ENCODE peak calls at places on chromosomes 4 and X, in ten cellular contexts. One of them, this sample, is unnamed.

GRCh38 chrX:19661977-19662376 is 146.7 kb upstream of the MAP3K15 start:
- DNase-seq in A673: no peak
- DNase-seq in astrocyte of the cerebellum: no peak
- DNase-seq in Panc1: no peak
- DNase-seq in nephron progenitor cell: no peak
- DNase-seq in GM10248: no peak
- DNase-seq in omental fat pad: no peak
- DNase-seq in IMR-90: peak
- DNase-seq in Caco-2: no peak
- DNase-seq in WTC11: no peak
- DNase-seq in this sample: no peak

GRCh38 chr4:140876597-140877364 is 120.6 kb upstream of the TBC1D9 start:
- DNase-seq in Caco-2: no peak
- DNase-seq in astrocyte of the cerebellum: peak
- DNase-seq in Panc1: no peak
- DNase-seq in omental fat pad: no peak
- DNase-seq in A673: no peak
- DNase-seq in nephron progenitor cell: no peak
- DNase-seq in WTC11: no peak
- DNase-seq in GM10248: no peak
- DNase-seq in IMR-90: peak
- DNase-seq in this sample: no peak

GRCh38 chr4:187006189-187006618 is 282.5 kb upstream of the FAT1 start:
- DNase-seq in GM10248: no peak
- DNase-seq in IMR-90: peak
- DNase-seq in nephron progenitor cell: no peak
- DNase-seq in WTC11: no peak
- DNase-seq in A673: no peak
- DNase-seq in Panc1: no peak
- DNase-seq in astrocyte of the cerebellum: peak
- DNase-seq in omental fat pad: no peak
- DNase-seq in Caco-2: no peak
- DNase-seq in this sample: no peak

GRCh38 chrX:136065044-136065671 is 79.9 kb downstream of the SLC9A6 start:
- DNase-seq in Caco-2: no peak
- DNase-seq in A673: peak
- DNase-seq in IMR-90: peak
- DNase-seq in astrocyte of the cerebellum: no peak
- DNase-seq in WTC11: no peak
- DNase-seq in Panc1: no peak
- DNase-seq in GM10248: no peak
- DNase-seq in omental fat pad: no peak
- DNase-seq in nephron progenitor cell: peak
- DNase-seq in this sample: no peak

GRCh38 chrX:45743081-45743533 is 542.4 kb upstream of the DIPK2B start:
- DNase-seq in astrocyte of the cerebellum: no peak
- DNase-seq in IMR-90: peak
- DNase-seq in omental fat pad: no peak
- DNase-seq in GM10248: no peak
- DNase-seq in WTC11: peak
- DNase-seq in A673: peak
- DNase-seq in Panc1: no peak
- DNase-seq in Caco-2: peak
- DNase-seq in nephron progenitor cell: no peak
- DNase-seq in this sample: peak

GRCh38 chrX:10415704-10416001 is 204.7 kb downstream of the MID1 start:
- DNase-seq in omental fat pad: no peak
- DNase-seq in Caco-2: no peak
- DNase-seq in Panc1: no peak
- DNase-seq in astrocyte of the cerebellum: peak
- DNase-seq in GM10248: no peak
- DNase-seq in nephron progenitor cell: no peak
- DNase-seq in A673: no peak
- DNase-seq in IMR-90: peak
- DNase-seq in WTC11: no peak
- DNase-seq in this sample: no peak

GRCh38 chr4:112521123-112522116 is 5.4 kb upstream of the NEUROG2 start:
- DNase-seq in nephron progenitor cell: peak
- DNase-seq in A673: no peak
- DNase-seq in GM10248: no peak
- DNase-seq in Caco-2: no peak
- DNase-seq in WTC11: peak
- DNase-seq in omental fat pad: no peak
- DNase-seq in IMR-90: no peak
- DNase-seq in Panc1: no peak
- DNase-seq in astrocyte of the cerebellum: no peak
- DNase-seq in this sample: no peak

GRCh38 chrX:121641560-121641959 is 594.1 kb downstream of the GLUD2 start:
- DNase-seq in WTC11: no peak
- DNase-seq in Panc1: no peak
- DNase-seq in Caco-2: no peak
- DNase-seq in GM10248: no peak
- DNase-seq in nephron progenitor cell: no peak
- DNase-seq in omental fat pad: no peak
- DNase-seq in A673: peak
- DNase-seq in IMR-90: peak
- DNase-seq in astrocyte of the cerebellum: peak
- DNase-seq in this sample: no peak

GRCh38 chrX:110442631-110443030 is 84.0 kb downstream of the RTL9 start:
- DNase-seq in astrocyte of the cerebellum: no peak
- DNase-seq in nephron progenitor cell: peak
- DNase-seq in omental fat pad: no peak
- DNase-seq in WTC11: peak
- DNase-seq in IMR-90: peak
- DNase-seq in Caco-2: peak
- DNase-seq in Panc1: no peak
- DNase-seq in GM10248: no peak
- DNase-seq in A673: peak
- DNase-seq in this sample: peak

GRCh38 chrX:17459596-17459995 is 84.6 kb downstream of the NHS start:
- DNase-seq in Caco-2: no peak
- DNase-seq in omental fat pad: no peak
- DNase-seq in IMR-90: peak
- DNase-seq in astrocyte of the cerebellum: peak
- DNase-seq in A673: no peak
- DNase-seq in WTC11: no peak
- DNase-seq in Panc1: no peak
- DNase-seq in GM10248: no peak
- DNase-seq in nephron progenitor cell: no peak
- DNase-seq in this sample: no peak

GRCh38 chr4:159292137-159292896 is 189.4 kb downstream of the RAPGEF2 start:
- DNase-seq in WTC11: peak
- DNase-seq in omental fat pad: no peak
- DNase-seq in Caco-2: no peak
- DNase-seq in Panc1: no peak
- DNase-seq in nephron progenitor cell: no peak
- DNase-seq in A673: no peak
- DNase-seq in astrocyte of the cerebellum: no peak
- DNase-seq in IMR-90: no peak
- DNase-seq in GM10248: no peak
- DNase-seq in this sample: no peak
- TF ChIP-seq CTCF in WTC11: no peak
- TF ChIP-seq CTCF in omental fat pad: no peak
- TF ChIP-seq CTCF in Caco-2: peak
- TF ChIP-seq CTCF in Panc1: no peak
- TF ChIP-seq CTCF in nephron progenitor cell: no peak
- TF ChIP-seq CTCF in A673: peak
- TF ChIP-seq CTCF in astrocyte of the cerebellum: no peak
- TF ChIP-seq CTCF in IMR-90: no peak
- TF ChIP-seq CTCF in GM10248: no peak
- TF ChIP-seq CTCF in this sample: no peak

GRCh38 chr4:28373601-28374000 is 1513.0 kb downstream of the STIM2 start:
- DNase-seq in IMR-90: peak
- DNase-seq in GM10248: no peak
- DNase-seq in nephron progenitor cell: no peak
- DNase-seq in astrocyte of the cerebellum: no peak
- DNase-seq in WTC11: no peak
- DNase-seq in A673: no peak
- DNase-seq in omental fat pad: no peak
- DNase-seq in Panc1: no peak
- DNase-seq in Caco-2: no peak
- DNase-seq in this sample: no peak

DNA sequence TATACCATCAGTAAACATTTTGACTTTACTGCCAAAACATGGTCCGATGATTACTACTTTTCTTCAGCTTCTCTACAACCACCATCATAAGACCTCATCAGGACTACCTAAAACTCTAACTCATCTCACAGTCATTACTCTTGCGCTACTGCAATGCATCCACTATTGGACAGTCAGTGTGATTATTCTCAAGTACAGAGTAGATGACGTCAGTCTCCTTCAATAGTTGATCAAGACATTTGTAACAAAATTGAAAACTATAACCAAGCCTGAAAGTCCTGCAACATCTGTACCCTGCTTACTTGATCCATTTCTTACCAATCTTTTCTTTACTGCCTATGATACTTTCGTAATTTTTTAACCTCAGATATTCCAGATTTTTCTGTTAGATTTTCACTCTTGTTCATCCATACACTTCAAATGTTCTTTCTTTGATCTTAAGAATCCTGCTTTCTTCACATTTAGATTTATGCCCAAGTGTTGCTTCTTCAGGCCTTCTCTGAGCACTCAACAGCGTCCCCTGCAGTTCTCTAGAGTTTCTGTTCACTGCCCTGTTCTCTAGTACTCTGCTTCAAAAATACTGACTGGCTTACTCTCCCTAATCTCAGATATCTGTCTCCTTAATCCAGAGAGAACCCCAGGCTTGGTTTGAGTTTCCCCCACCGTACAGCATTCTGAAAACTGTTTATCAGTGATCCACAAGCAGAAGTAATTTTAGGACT is 1517.6 kb downstream of the STIM2 start:
- DNase-seq in WTC11: peak
- DNase-seq in nephron progenitor cell: no peak
- DNase-seq in omental fat pad: no peak
- DNase-seq in IMR-90: no peak
- DNase-seq in Caco-2: no peak
- DNase-seq in GM10248: no peak
- DNase-seq in A673: no peak
- DNase-seq in astrocyte of the cerebellum: no peak
- DNase-seq in Panc1: no peak
- DNase-seq in this sample: no peak
- TF ChIP-seq CTCF in WTC11: peak
- TF ChIP-seq CTCF in nephron progenitor cell: no peak
- TF ChIP-seq CTCF in omental fat pad: no peak
- TF ChIP-seq CTCF in IMR-90: no peak
- TF ChIP-seq CTCF in Caco-2: no peak
- TF ChIP-seq CTCF in GM10248: no peak
- TF ChIP-seq CTCF in A673: no peak
- TF ChIP-seq CTCF in astrocyte of the cerebellum: no peak
- TF ChIP-seq CTCF in Panc1: no peak
- TF ChIP-seq CTCF in this sample: no peak

DNA sequence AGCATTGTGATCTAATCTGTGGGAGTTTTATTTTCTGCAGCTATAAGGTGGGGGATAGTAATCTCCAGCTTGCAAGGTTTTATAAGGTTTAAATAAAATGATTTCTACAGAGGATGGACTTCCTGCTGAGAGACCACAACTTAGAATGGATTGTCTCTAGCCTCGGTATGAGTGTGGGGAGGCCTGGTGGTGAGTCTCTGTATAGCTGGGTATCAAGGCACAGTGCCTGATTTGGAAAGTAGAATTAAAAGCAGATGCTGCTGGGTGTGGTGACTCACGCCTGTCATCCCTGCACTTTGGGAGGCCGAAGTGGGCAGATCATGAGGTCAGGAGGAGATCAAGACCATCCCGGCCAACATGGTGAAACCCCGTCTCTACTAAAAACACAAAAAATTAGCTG is 162.0 kb upstream of the GATB start:
- DNase-seq in omental fat pad: no peak
- DNase-seq in astrocyte of the cerebellum: no peak
- DNase-seq in nephron progenitor cell: no peak
- DNase-seq in Caco-2: no peak
- DNase-seq in GM10248: no peak
- DNase-seq in Panc1: no peak
- DNase-seq in IMR-90: no peak
- DNase-seq in WTC11: no peak
- DNase-seq in A673: peak
- DNase-seq in this sample: no peak
- TF ChIP-seq CTCF in omental fat pad: no peak
- TF ChIP-seq CTCF in astrocyte of the cerebellum: no peak
- TF ChIP-seq CTCF in nephron progenitor cell: no peak
- TF ChIP-seq CTCF in Caco-2: no peak
- TF ChIP-seq CTCF in GM10248: no peak
- TF ChIP-seq CTCF in Panc1: no peak
- TF ChIP-seq CTCF in IMR-90: no peak
- TF ChIP-seq CTCF in WTC11: no peak
- TF ChIP-seq CTCF in A673: no peak
- TF ChIP-seq CTCF in this sample: no peak

GRCh38 chr4:113762851-113763172 is 1.3 kb upstream of the CAMK2D start:
- DNase-seq in A673: no peak
- DNase-seq in astrocyte of the cerebellum: no peak
- DNase-seq in IMR-90: no peak
- DNase-seq in nephron progenitor cell: no peak
- DNase-seq in Panc1: no peak
- DNase-seq in omental fat pad: no peak
- DNase-seq in WTC11: no peak
- DNase-seq in GM10248: no peak
- DNase-seq in Caco-2: no peak
- DNase-seq in this sample: no peak
- TF ChIP-seq CTCF in A673: no peak
- TF ChIP-seq CTCF in astrocyte of the cerebellum: no peak
- TF ChIP-seq CTCF in IMR-90: no peak
- TF ChIP-seq CTCF in nephron progenitor cell: no peak
- TF ChIP-seq CTCF in Panc1: no peak
- TF ChIP-seq CTCF in omental fat pad: no peak
- TF ChIP-seq CTCF in WTC11: no peak
- TF ChIP-seq CTCF in GM10248: no peak
- TF ChIP-seq CTCF in Caco-2: no peak
- TF ChIP-seq CTCF in this sample: no peak

GRCh38 chrX:119790977-119791436 is 423 bp downstream of the RPL39 start:
- DNase-seq in IMR-90: peak
- DNase-seq in omental fat pad: no peak
- DNase-seq in astrocyte of the cerebellum: peak
- DNase-seq in Caco-2: no peak
- DNase-seq in GM10248: no peak
- DNase-seq in nephron progenitor cell: peak
- DNase-seq in WTC11: no peak
- DNase-seq in Panc1: no peak
- DNase-seq in A673: peak
- DNase-seq in this sample: peak

GRCh38 chrX:119791437-119792231 is at the start of gene RPL39:
- DNase-seq in WTC11: peak
- DNase-seq in nephron progenitor cell: peak
- DNase-seq in GM10248: peak
- DNase-seq in IMR-90: peak
- DNase-seq in astrocyte of the cerebellum: peak
- DNase-seq in A673: peak
- DNase-seq in omental fat pad: peak
- DNase-seq in Panc1: peak
- DNase-seq in Caco-2: peak
- DNase-seq in this sample: peak
- TF ChIP-seq CTCF in WTC11: no peak
- TF ChIP-seq CTCF in nephron progenitor cell: no peak
- TF ChIP-seq CTCF in GM10248: no peak
- TF ChIP-seq CTCF in IMR-90: no peak
- TF ChIP-seq CTCF in astrocyte of the cerebellum: no peak
- TF ChIP-seq CTCF in A673: no peak
- TF ChIP-seq CTCF in omental fat pad: no peak
- TF ChIP-seq CTCF in Panc1: no peak
- TF ChIP-seq CTCF in Caco-2: no peak
- TF ChIP-seq CTCF in this sample: no peak

GRCh38 chrX:120450163-120450562 is 18.9 kb downstream of the LAMP2 start:
- DNase-seq in IMR-90: no peak
- DNase-seq in nephron progenitor cell: no peak
- DNase-seq in WTC11: no peak
- DNase-seq in A673: peak
- DNase-seq in Panc1: no peak
- DNase-seq in GM10248: peak
- DNase-seq in Caco-2: no peak
- DNase-seq in omental fat pad: no peak
- DNase-seq in astrocyte of the cerebellum: no peak
- DNase-seq in this sample: peak
- TF ChIP-seq CTCF in IMR-90: peak
- TF ChIP-seq CTCF in nephron progenitor cell: no peak
- TF ChIP-seq CTCF in WTC11: no peak
- TF ChIP-seq CTCF in A673: peak
- TF ChIP-seq CTCF in Panc1: peak
- TF ChIP-seq CTCF in GM10248: peak
- TF ChIP-seq CTCF in Caco-2: no peak
- TF ChIP-seq CTCF in omental fat pad: no peak
- TF ChIP-seq CTCF in astrocyte of the cerebellum: no peak
- TF ChIP-seq CTCF in this sample: no peak